ENCODE peak calls at places on chromosomes 4 and X, in ten cellular contexts. One of them, this sample, is unnamed. For H3K27me3, the result is how much of the 10 kb centered on the place peaks cover.

GRCh38 chr4:143667461-143667860 is 33.0 kb downstream of the FREM3 start:
- DNase-seq in mesendoderm: no peak
- DNase-seq in sigmoid colon: peak
- DNase-seq in BJ: no peak
- DNase-seq in GM23248: peak
- DNase-seq in adrenal gland: peak
- DNase-seq in Peyer's patch: no peak
- DNase-seq in lower lobe of right lung: no peak
- DNase-seq in CD8-positive, alpha-beta memory T cell: no peak
- DNase-seq in prostate gland: no peak
- DNase-seq in this sample: no peak

GRCh38 chr4:100189820-100190642 is at the start of gene DDIT4L:
- DNase-seq in adrenal gland: peak
- DNase-seq in GM23248: peak
- DNase-seq in CD8-positive, alpha-beta memory T cell: no peak
- DNase-seq in prostate gland: peak
- DNase-seq in mesendoderm: peak
- DNase-seq in Peyer's patch: peak
- DNase-seq in lower lobe of right lung: peak
- DNase-seq in sigmoid colon: peak
- DNase-seq in BJ: no peak
- DNase-seq in this sample: peak

GRCh38 chr4:25011135-25011866 is 19.4 kb downstream of the LGI2 start:
- DNase-seq in lower lobe of right lung: no peak
- DNase-seq in mesendoderm: no peak
- DNase-seq in GM23248: no peak
- DNase-seq in adrenal gland: no peak
- DNase-seq in CD8-positive, alpha-beta memory T cell: no peak
- DNase-seq in BJ: no peak
- DNase-seq in sigmoid colon: no peak
- DNase-seq in prostate gland: no peak
- DNase-seq in Peyer's patch: no peak
- DNase-seq in this sample: no peak

GRCh38 chr4:40587826-40588225 is 41.8 kb downstream of the RBM47 start:
- DNase-seq in Peyer's patch: no peak
- DNase-seq in lower lobe of right lung: peak
- DNase-seq in mesendoderm: no peak
- DNase-seq in sigmoid colon: no peak
- DNase-seq in BJ: peak
- DNase-seq in CD8-positive, alpha-beta memory T cell: no peak
- DNase-seq in GM23248: peak
- DNase-seq in adrenal gland: peak
- DNase-seq in prostate gland: peak
- DNase-seq in this sample: no peak

GRCh38 chrX:19544693-19545305 is 29.5 kb upstream of the MAP3K15 start:
- DNase-seq in prostate gland: peak
- DNase-seq in Peyer's patch: no peak
- DNase-seq in BJ: no peak
- DNase-seq in sigmoid colon: no peak
- DNase-seq in adrenal gland: peak
- DNase-seq in lower lobe of right lung: no peak
- DNase-seq in GM23248: peak
- DNase-seq in mesendoderm: peak
- DNase-seq in CD8-positive, alpha-beta memory T cell: peak
- DNase-seq in this sample: no peak

GRCh38 chr4:52368895-52369294 is 290.2 kb downstream of the USP46 start:
- DNase-seq in mesendoderm: no peak
- DNase-seq in adrenal gland: no peak
- DNase-seq in GM23248: no peak
- DNase-seq in prostate gland: no peak
- DNase-seq in CD8-positive, alpha-beta memory T cell: no peak
- DNase-seq in BJ: no peak
- DNase-seq in Peyer's patch: no peak
- DNase-seq in lower lobe of right lung: no peak
- DNase-seq in sigmoid colon: no peak
- DNase-seq in this sample: no peak

GRCh38 chrX:57951666-57952319 is 41.5 kb upstream of the ZXDA start:
- DNase-seq in mesendoderm: no peak
- DNase-seq in Peyer's patch: no peak
- DNase-seq in CD8-positive, alpha-beta memory T cell: no peak
- DNase-seq in lower lobe of right lung: peak
- DNase-seq in adrenal gland: peak
- DNase-seq in GM23248: no peak
- DNase-seq in BJ: no peak
- DNase-seq in prostate gland: no peak
- DNase-seq in sigmoid colon: peak
- DNase-seq in this sample: peak

GRCh38 chrX:153970398-153971123 is 1.1 kb downstream of the HCFC1 start:
- DNase-seq in BJ: no peak
- DNase-seq in Peyer's patch: no peak
- DNase-seq in prostate gland: no peak
- DNase-seq in sigmoid colon: peak
- DNase-seq in adrenal gland: peak
- DNase-seq in mesendoderm: peak
- DNase-seq in GM23248: peak
- DNase-seq in lower lobe of right lung: no peak
- DNase-seq in CD8-positive, alpha-beta memory T cell: no peak
- DNase-seq in this sample: peak

GRCh38 chrX:56738670-56739069 is 9.6 kb downstream of the NBDY start:
- DNase-seq in sigmoid colon: no peak
- DNase-seq in prostate gland: no peak
- DNase-seq in CD8-positive, alpha-beta memory T cell: no peak
- DNase-seq in lower lobe of right lung: no peak
- DNase-seq in adrenal gland: no peak
- DNase-seq in BJ: no peak
- DNase-seq in Peyer's patch: no peak
- DNase-seq in GM23248: peak
- DNase-seq in mesendoderm: no peak
- DNase-seq in this sample: no peak

GRCh38 chr4:88592600-88593448 is 544 bp downstream of the HERC3 start:
- DNase-seq in Peyer's patch: peak
- DNase-seq in BJ: no peak
- DNase-seq in mesendoderm: peak
- DNase-seq in CD8-positive, alpha-beta memory T cell: peak
- DNase-seq in lower lobe of right lung: peak
- DNase-seq in adrenal gland: peak
- DNase-seq in sigmoid colon: peak
- DNase-seq in GM23248: peak
- DNase-seq in prostate gland: peak
- DNase-seq in this sample: peak

GRCh38 chr4:53346920-53347852 is 18.7 kb downstream of the SCFD2 start:
- DNase-seq in lower lobe of right lung: no peak
- DNase-seq in BJ: peak
- DNase-seq in sigmoid colon: no peak
- DNase-seq in mesendoderm: no peak
- DNase-seq in GM23248: peak
- DNase-seq in CD8-positive, alpha-beta memory T cell: no peak
- DNase-seq in prostate gland: no peak
- DNase-seq in adrenal gland: no peak
- DNase-seq in Peyer's patch: no peak
- DNase-seq in this sample: no peak

GRCh38 chrX:111634823-111635410 is 46.1 kb upstream of the ALG13 start:
- DNase-seq in mesendoderm: no peak
- DNase-seq in lower lobe of right lung: no peak
- DNase-seq in prostate gland: no peak
- DNase-seq in Peyer's patch: no peak
- DNase-seq in GM23248: no peak
- DNase-seq in BJ: no peak
- DNase-seq in adrenal gland: no peak
- DNase-seq in sigmoid colon: no peak
- DNase-seq in CD8-positive, alpha-beta memory T cell: no peak
- DNase-seq in this sample: no peak

GRCh38 chr4:76607266-76607799 is 172.3 kb downstream of the SHROOM3 start:
- DNase-seq in BJ: peak
- DNase-seq in lower lobe of right lung: no peak
- DNase-seq in adrenal gland: no peak
- DNase-seq in GM23248: peak
- DNase-seq in mesendoderm: no peak
- DNase-seq in prostate gland: no peak
- DNase-seq in sigmoid colon: no peak
- DNase-seq in CD8-positive, alpha-beta memory T cell: no peak
- DNase-seq in Peyer's patch: no peak
- DNase-seq in this sample: no peak

GRCh38 chr4:1043658-1044468 is 32.4 kb downstream of the FGFRL1 start:
- DNase-seq in CD8-positive, alpha-beta memory T cell: no peak
- DNase-seq in mesendoderm: peak
- DNase-seq in adrenal gland: peak
- DNase-seq in BJ: peak
- DNase-seq in lower lobe of right lung: peak
- DNase-seq in prostate gland: no peak
- DNase-seq in GM23248: peak
- DNase-seq in Peyer's patch: peak
- DNase-seq in sigmoid colon: peak
- DNase-seq in this sample: peak

DNA sequence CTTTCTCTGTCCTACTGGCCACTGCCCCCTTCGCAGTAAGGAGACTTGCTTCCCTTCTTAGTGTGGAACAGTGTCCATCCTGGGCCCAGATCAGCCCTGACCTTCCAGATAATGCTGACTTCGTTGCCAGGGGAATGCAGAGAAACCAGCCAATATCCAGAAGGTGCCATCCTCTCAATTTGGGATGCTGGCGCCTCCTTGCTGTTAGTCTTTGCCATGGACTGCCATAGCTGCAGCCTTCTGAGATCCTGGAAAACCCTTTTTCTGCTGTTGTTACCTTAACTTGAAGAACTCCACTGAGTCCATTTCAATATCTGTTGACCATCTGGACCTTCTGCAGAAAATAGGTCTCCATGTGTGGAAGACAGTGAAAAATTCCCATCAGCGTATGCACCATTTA is 21.8 kb downstream of the RAI2 start:
- DNase-seq in prostate gland: no peak
- DNase-seq in GM23248: no peak
- DNase-seq in BJ: no peak
- DNase-seq in Peyer's patch: no peak
- DNase-seq in mesendoderm: peak
- DNase-seq in adrenal gland: no peak
- DNase-seq in lower lobe of right lung: no peak
- DNase-seq in CD8-positive, alpha-beta memory T cell: no peak
- DNase-seq in sigmoid colon: no peak
- DNase-seq in this sample: no peak
- H3K27me3 ChIP-seq in prostate gland: under half
- H3K27me3 ChIP-seq in GM23248: under half
- H3K27me3 ChIP-seq in BJ: under half
- H3K27me3 ChIP-seq in Peyer's patch: under half
- H3K27me3 ChIP-seq in mesendoderm: under half
- H3K27me3 ChIP-seq in adrenal gland: under half
- H3K27me3 ChIP-seq in lower lobe of right lung: under half
- H3K27me3 ChIP-seq in CD8-positive, alpha-beta memory T cell: under half
- H3K27me3 ChIP-seq in sigmoid colon: under half
- H3K27me3 ChIP-seq in this sample: under half

GRCh38 chr4:180058731-180059215 is 2184.4 kb upstream of the TENM3 start:
- DNase-seq in sigmoid colon: no peak
- DNase-seq in Peyer's patch: peak
- DNase-seq in lower lobe of right lung: peak
- DNase-seq in prostate gland: peak
- DNase-seq in GM23248: peak
- DNase-seq in adrenal gland: peak
- DNase-seq in BJ: no peak
- DNase-seq in CD8-positive, alpha-beta memory T cell: no peak
- DNase-seq in mesendoderm: peak
- DNase-seq in this sample: no peak
- H3K27me3 ChIP-seq in sigmoid colon: under half
- H3K27me3 ChIP-seq in Peyer's patch: under half
- H3K27me3 ChIP-seq in lower lobe of right lung: under half
- H3K27me3 ChIP-seq in prostate gland: under half
- H3K27me3 ChIP-seq in GM23248: half or more
- H3K27me3 ChIP-seq in adrenal gland: under half
- H3K27me3 ChIP-seq in BJ: under half
- H3K27me3 ChIP-seq in CD8-positive, alpha-beta memory T cell: under half
- H3K27me3 ChIP-seq in mesendoderm: under half
- H3K27me3 ChIP-seq in this sample: under half

DNA sequence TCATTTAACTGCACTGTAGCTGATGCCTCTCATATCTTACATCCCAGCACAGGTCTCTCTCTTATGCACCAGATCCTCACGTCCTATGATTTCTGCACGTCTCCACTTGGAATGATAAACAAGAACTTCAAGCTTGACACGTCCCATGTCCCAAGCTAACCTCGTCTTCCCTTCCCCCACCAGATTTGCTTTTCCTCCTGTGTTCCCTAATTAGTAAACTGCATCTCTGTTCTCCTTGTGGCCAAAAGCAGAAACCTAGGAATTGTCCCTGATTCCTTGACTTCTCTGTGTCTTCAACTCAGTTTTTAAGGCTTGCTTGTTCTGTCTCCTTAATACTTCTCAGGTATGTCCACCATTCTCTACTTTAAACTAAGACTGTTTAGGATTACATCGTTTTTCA is 171.9 kb downstream of the BMPR1B start:
- DNase-seq in adrenal gland: no peak
- DNase-seq in GM23248: no peak
- DNase-seq in prostate gland: no peak
- DNase-seq in lower lobe of right lung: no peak
- DNase-seq in sigmoid colon: no peak
- DNase-seq in mesendoderm: no peak
- DNase-seq in Peyer's patch: no peak
- DNase-seq in BJ: no peak
- DNase-seq in CD8-positive, alpha-beta memory T cell: no peak
- DNase-seq in this sample: no peak
- H3K27me3 ChIP-seq in adrenal gland: under half
- H3K27me3 ChIP-seq in GM23248: under half
- H3K27me3 ChIP-seq in prostate gland: under half
- H3K27me3 ChIP-seq in lower lobe of right lung: under half
- H3K27me3 ChIP-seq in sigmoid colon: under half
- H3K27me3 ChIP-seq in mesendoderm: under half
- H3K27me3 ChIP-seq in Peyer's patch: under half
- H3K27me3 ChIP-seq in BJ: under half
- H3K27me3 ChIP-seq in CD8-positive, alpha-beta memory T cell: under half
- H3K27me3 ChIP-seq in this sample: under half

GRCh38 chr4:173521474-173522159 is 8.4 kb downstream of the HAND2 start:
- DNase-seq in BJ: no peak
- DNase-seq in lower lobe of right lung: no peak
- DNase-seq in prostate gland: no peak
- DNase-seq in sigmoid colon: peak
- DNase-seq in GM23248: no peak
- DNase-seq in adrenal gland: no peak
- DNase-seq in Peyer's patch: no peak
- DNase-seq in CD8-positive, alpha-beta memory T cell: no peak
- DNase-seq in mesendoderm: no peak
- DNase-seq in this sample: no peak

GRCh38 chr4:173522874-173523395 is 7.1 kb downstream of the HAND2 start:
- DNase-seq in prostate gland: no peak
- DNase-seq in CD8-positive, alpha-beta memory T cell: no peak
- DNase-seq in lower lobe of right lung: no peak
- DNase-seq in BJ: no peak
- DNase-seq in Peyer's patch: no peak
- DNase-seq in sigmoid colon: no peak
- DNase-seq in GM23248: peak
- DNase-seq in adrenal gland: no peak
- DNase-seq in mesendoderm: no peak
- DNase-seq in this sample: no peak

GRCh38 chr4:173522160-173522873 is 7.7 kb downstream of the HAND2 start:
- DNase-seq in BJ: peak
- DNase-seq in CD8-positive, alpha-beta memory T cell: no peak
- DNase-seq in prostate gland: no peak
- DNase-seq in Peyer's patch: peak
- DNase-seq in lower lobe of right lung: no peak
- DNase-seq in sigmoid colon: peak
- DNase-seq in GM23248: peak
- DNase-seq in adrenal gland: no peak
- DNase-seq in mesendoderm: peak
- DNase-seq in this sample: peak

GRCh38 chr4:173519130-173520101 is 10.6 kb downstream of the HAND2 start:
- DNase-seq in sigmoid colon: peak
- DNase-seq in Peyer's patch: no peak
- DNase-seq in GM23248: peak
- DNase-seq in lower lobe of right lung: no peak
- DNase-seq in mesendoderm: no peak
- DNase-seq in BJ: no peak
- DNase-seq in CD8-positive, alpha-beta memory T cell: no peak
- DNase-seq in prostate gland: no peak
- DNase-seq in adrenal gland: no peak
- DNase-seq in this sample: peak

GRCh38 chr4:173520921-173521473 is 9.0 kb downstream of the HAND2 start:
- DNase-seq in lower lobe of right lung: no peak
- DNase-seq in prostate gland: no peak
- DNase-seq in BJ: no peak
- DNase-seq in mesendoderm: no peak
- DNase-seq in Peyer's patch: no peak
- DNase-seq in CD8-positive, alpha-beta memory T cell: no peak
- DNase-seq in adrenal gland: no peak
- DNase-seq in GM23248: peak
- DNase-seq in sigmoid colon: peak
- DNase-seq in this sample: peak
- H3K27me3 ChIP-seq in lower lobe of right lung: half or more
- H3K27me3 ChIP-seq in prostate gland: half or more
- H3K27me3 ChIP-seq in BJ: under half
- H3K27me3 ChIP-seq in mesendoderm: half or more
- H3K27me3 ChIP-seq in Peyer's patch: under half
- H3K27me3 ChIP-seq in CD8-positive, alpha-beta memory T cell: half or more
- H3K27me3 ChIP-seq in adrenal gland: half or more
- H3K27me3 ChIP-seq in GM23248: under half
- H3K27me3 ChIP-seq in sigmoid colon: under half
- H3K27me3 ChIP-seq in this sample: under half